ENCODE peak calls at places on chromosome 4, in four cellular contexts. One of them, this sample, is unnamed. For H3K36me3, the result is how much of the 10 kb centered on the place peaks cover.

GRCh38 chr4:6235901-6236625 is 33.6 kb upstream of the WFS1 start:
- DNase-seq in CD8-positive, alpha-beta T cell: no peak
- DNase-seq in brain microvascular endothelial cell: no peak
- DNase-seq in thoracic aorta: no peak
- DNase-seq in this sample: no peak

GRCh38 chr4:188780028-188780427 is 640.8 kb downstream of the TRIML1 start:
- DNase-seq in thoracic aorta: no peak
- DNase-seq in CD8-positive, alpha-beta T cell: no peak
- DNase-seq in brain microvascular endothelial cell: no peak
- DNase-seq in this sample: no peak

GRCh38 chr4:102343964-102344519 is 1.2 kb downstream of the SLC39A8 start:
- DNase-seq in brain microvascular endothelial cell: no peak
- DNase-seq in CD8-positive, alpha-beta T cell: no peak
- DNase-seq in thoracic aorta: no peak
- DNase-seq in this sample: no peak

GRCh38 chr4:184444953-184445309 is 29.4 kb downstream of the IRF2 start:
- DNase-seq in brain microvascular endothelial cell: no peak
- DNase-seq in CD8-positive, alpha-beta T cell: peak
- DNase-seq in thoracic aorta: no peak
- DNase-seq in this sample: no peak

GRCh38 chr4:148196168-148196567 is 246.0 kb downstream of the NR3C2 start:
- DNase-seq in CD8-positive, alpha-beta T cell: no peak
- DNase-seq in thoracic aorta: no peak
- DNase-seq in brain microvascular endothelial cell: no peak
- DNase-seq in this sample: no peak

GRCh38 chr4:107183155-107183774 is 147.2 kb upstream of the DKK2 start:
- DNase-seq in brain microvascular endothelial cell: peak
- DNase-seq in thoracic aorta: no peak
- DNase-seq in CD8-positive, alpha-beta T cell: no peak
- DNase-seq in this sample: peak

GRCh38 chr4:76640252-76640925 is 205.4 kb downstream of the SHROOM3 start:
- DNase-seq in CD8-positive, alpha-beta T cell: no peak
- DNase-seq in brain microvascular endothelial cell: no peak
- DNase-seq in thoracic aorta: no peak
- DNase-seq in this sample: no peak

GRCh38 chr4:166501941-166502382 is 628.9 kb downstream of the TLL1 start:
- DNase-seq in thoracic aorta: no peak
- DNase-seq in brain microvascular endothelial cell: peak
- DNase-seq in CD8-positive, alpha-beta T cell: no peak
- DNase-seq in this sample: peak

GRCh38 chr4:120319230-120319761 is 252.6 kb upstream of the MAD2L1 start:
- DNase-seq in brain microvascular endothelial cell: no peak
- DNase-seq in thoracic aorta: no peak
- DNase-seq in CD8-positive, alpha-beta T cell: no peak
- DNase-seq in this sample: no peak

GRCh38 chr4:183721207-183722081 is 62.4 kb downstream of the TRAPPC11 start:
- DNase-seq in thoracic aorta: no peak
- DNase-seq in brain microvascular endothelial cell: peak
- DNase-seq in CD8-positive, alpha-beta T cell: peak
- DNase-seq in this sample: peak

GRCh38 chr4:10055871-10056270 is 34.6 kb upstream of the SLC2A9 start:
- DNase-seq in thoracic aorta: no peak
- DNase-seq in brain microvascular endothelial cell: no peak
- DNase-seq in CD8-positive, alpha-beta T cell: no peak
- DNase-seq in this sample: no peak

GRCh38 chr4:41145571-41146078 is 68.7 kb downstream of the APBB2 start:
- DNase-seq in brain microvascular endothelial cell: no peak
- DNase-seq in thoracic aorta: no peak
- DNase-seq in CD8-positive, alpha-beta T cell: no peak
- DNase-seq in this sample: no peak

GRCh38 chr4:180197471-180197870 is 2045.7 kb upstream of the TENM3 start:
- DNase-seq in brain microvascular endothelial cell: no peak
- DNase-seq in thoracic aorta: no peak
- DNase-seq in CD8-positive, alpha-beta T cell: no peak
- DNase-seq in this sample: peak

GRCh38 chr4:151218343-151218742 is 58.6 kb upstream of the PRSS48 start:
- DNase-seq in thoracic aorta: no peak
- DNase-seq in brain microvascular endothelial cell: peak
- DNase-seq in CD8-positive, alpha-beta T cell: no peak
- DNase-seq in this sample: no peak

GRCh38 chr4:153789741-153790651 is 1.1 kb upstream of the SFRP2 start:
- DNase-seq in CD8-positive, alpha-beta T cell: no peak
- DNase-seq in brain microvascular endothelial cell: no peak
- DNase-seq in thoracic aorta: no peak
- DNase-seq in this sample: no peak

GRCh38 chr4:139689093-139689722 is 23.6 kb downstream of the MGST2 start:
- DNase-seq in brain microvascular endothelial cell: no peak
- DNase-seq in CD8-positive, alpha-beta T cell: no peak
- DNase-seq in thoracic aorta: no peak
- DNase-seq in this sample: no peak

GRCh38 chr4:99529218-99529617 is 18.4 kb downstream of the C4orf17 start:
- DNase-seq in brain microvascular endothelial cell: no peak
- DNase-seq in thoracic aorta: no peak
- DNase-seq in CD8-positive, alpha-beta T cell: no peak
- DNase-seq in this sample: no peak

GRCh38 chr4:61489927-61490326 is 289.8 kb downstream of the ADGRL3 start:
- DNase-seq in CD8-positive, alpha-beta T cell: no peak
- DNase-seq in brain microvascular endothelial cell: no peak
- DNase-seq in thoracic aorta: no peak
- DNase-seq in this sample: no peak

GRCh38 chr4:165207016-165207430 is 338 bp upstream of the KLHL2 start:
- DNase-seq in thoracic aorta: no peak
- DNase-seq in brain microvascular endothelial cell: peak
- DNase-seq in CD8-positive, alpha-beta T cell: no peak
- DNase-seq in this sample: no peak

GRCh38 chr4:23773884-23774636 is 115.8 kb downstream of the PPARGC1A start:
- DNase-seq in CD8-positive, alpha-beta T cell: no peak
- DNase-seq in thoracic aorta: no peak
- DNase-seq in brain microvascular endothelial cell: no peak
- DNase-seq in this sample: no peak

GRCh38 chr4:125323547-125324100 is 8.9 kb downstream of the FAT4 start:
- DNase-seq in thoracic aorta: no peak
- DNase-seq in brain microvascular endothelial cell: peak
- DNase-seq in CD8-positive, alpha-beta T cell: no peak
- DNase-seq in this sample: no peak

GRCh38 chr4:125321709-125322362 is 7.1 kb downstream of the FAT4 start:
- DNase-seq in CD8-positive, alpha-beta T cell: no peak
- DNase-seq in brain microvascular endothelial cell: peak
- DNase-seq in thoracic aorta: no peak
- DNase-seq in this sample: no peak

GRCh38 chr4:125325733-125326132 is 11.0 kb downstream of the FAT4 start:
- DNase-seq in brain microvascular endothelial cell: no peak
- DNase-seq in CD8-positive, alpha-beta T cell: no peak
- DNase-seq in thoracic aorta: no peak
- DNase-seq in this sample: no peak

GRCh38 chr4:125319311-125319710 is 4.6 kb downstream of the FAT4 start:
- DNase-seq in thoracic aorta: no peak
- DNase-seq in CD8-positive, alpha-beta T cell: no peak
- DNase-seq in brain microvascular endothelial cell: no peak
- DNase-seq in this sample: no peak

DNA sequence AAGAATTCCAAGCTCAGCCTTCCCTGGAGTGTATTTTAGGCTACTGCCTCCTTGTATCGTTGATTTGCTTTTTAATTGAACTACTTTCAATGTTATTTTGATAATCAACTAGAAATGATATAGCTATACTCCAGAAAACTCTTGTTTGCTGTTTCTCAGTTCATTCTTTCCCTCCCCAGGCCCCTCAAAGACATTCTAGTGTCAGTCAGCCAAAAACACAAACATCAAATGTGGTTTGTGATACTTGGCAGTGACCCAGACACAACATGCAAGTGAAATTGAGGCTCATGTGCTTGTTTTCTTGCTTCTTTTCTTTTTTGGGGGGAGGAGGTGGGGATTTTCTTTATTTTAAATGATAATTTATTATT is 7.6 kb downstream of the FAT4 start:
- DNase-seq in thoracic aorta: no peak
- DNase-seq in CD8-positive, alpha-beta T cell: no peak
- DNase-seq in brain microvascular endothelial cell: peak
- DNase-seq in this sample: no peak
- H3K4me3 ChIP-seq in thoracic aorta: peak
- H3K4me3 ChIP-seq in CD8-positive, alpha-beta T cell: no peak
- H3K4me3 ChIP-seq in brain microvascular endothelial cell: no peak
- H3K4me3 ChIP-seq in this sample: no peak

GRCh38 chr4:162116085-162116784 is 47.6 kb downstream of the FSTL5 start:
- DNase-seq in CD8-positive, alpha-beta T cell: no peak
- DNase-seq in brain microvascular endothelial cell: no peak
- DNase-seq in thoracic aorta: no peak
- DNase-seq in this sample: no peak
- H3K36me3 ChIP-seq in CD8-positive, alpha-beta T cell: under half
- H3K36me3 ChIP-seq in brain microvascular endothelial cell: under half
- H3K36me3 ChIP-seq in thoracic aorta: under half
- H3K36me3 ChIP-seq in this sample: under half

DNA sequence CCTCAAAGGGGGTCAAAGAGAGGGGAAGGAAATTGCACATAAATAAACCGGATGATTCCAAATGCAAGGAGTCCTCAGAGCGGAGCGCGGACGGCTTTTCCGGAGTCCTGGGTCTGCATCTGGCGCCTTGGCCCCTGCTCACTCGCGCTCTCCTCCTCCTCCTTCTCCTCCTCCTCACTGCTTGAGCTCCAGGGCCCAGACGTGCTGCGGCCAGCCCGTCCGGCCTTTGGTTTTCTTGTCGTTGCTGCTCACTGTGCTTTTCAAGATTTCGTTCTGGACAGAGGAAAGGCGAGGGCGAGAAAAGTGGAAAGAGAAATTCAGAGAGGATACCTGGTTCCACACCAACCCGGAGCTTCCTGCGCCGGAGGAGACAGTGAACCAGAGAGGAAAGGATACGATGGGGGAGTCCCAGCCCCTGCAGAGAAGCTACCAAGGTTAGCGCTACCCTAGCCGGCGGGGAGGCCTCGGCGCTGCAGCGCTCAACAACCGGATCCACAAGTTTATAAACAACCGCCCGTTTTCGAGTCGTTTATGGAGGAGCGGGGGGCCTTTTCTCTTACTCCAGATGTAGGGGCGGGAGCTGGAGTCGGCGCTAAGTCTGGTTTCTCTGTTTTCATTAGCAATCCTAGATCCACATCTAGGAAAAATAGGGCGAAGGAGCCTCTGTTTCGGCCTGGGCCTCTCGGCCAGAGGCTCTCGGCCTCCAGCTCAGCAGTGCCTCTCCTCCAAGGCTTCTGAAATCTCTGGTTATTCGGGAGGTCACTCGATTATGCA is 2.7 kb downstream of the HAND2 start:
- DNase-seq in CD8-positive, alpha-beta T cell: no peak
- DNase-seq in thoracic aorta: no peak
- DNase-seq in brain microvascular endothelial cell: no peak
- DNase-seq in this sample: peak
- H3K4me3 ChIP-seq in CD8-positive, alpha-beta T cell: no peak
- H3K4me3 ChIP-seq in thoracic aorta: peak
- H3K4me3 ChIP-seq in brain microvascular endothelial cell: no peak
- H3K4me3 ChIP-seq in this sample: peak

DNA sequence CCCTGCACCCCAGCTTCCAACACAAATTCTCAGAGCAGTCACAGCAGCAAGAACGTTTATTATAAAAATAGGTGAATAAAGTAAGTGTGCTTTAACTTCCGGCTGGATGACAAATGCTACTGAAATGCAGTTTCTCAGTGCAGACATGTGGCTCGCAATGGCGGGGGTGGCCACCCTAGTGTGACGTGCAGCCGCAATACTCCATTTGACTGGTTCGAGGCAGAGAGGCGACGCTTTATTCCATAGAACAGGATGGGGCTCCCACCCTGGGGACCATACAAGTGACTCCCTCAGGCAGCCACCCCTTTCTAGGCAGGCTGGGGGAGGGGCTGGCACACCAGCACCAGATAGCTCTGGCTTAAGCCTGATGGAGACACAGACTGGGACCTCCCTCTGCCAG is 14.5 kb downstream of the TNIP2 start:
- DNase-seq in brain microvascular endothelial cell: peak
- DNase-seq in CD8-positive, alpha-beta T cell: no peak
- DNase-seq in thoracic aorta: no peak
- DNase-seq in this sample: no peak
- H3K36me3 ChIP-seq in brain microvascular endothelial cell: under half
- H3K36me3 ChIP-seq in CD8-positive, alpha-beta T cell: under half
- H3K36me3 ChIP-seq in thoracic aorta: under half
- H3K36me3 ChIP-seq in this sample: under half

GRCh38 chr4:169283114-169283509 is 12.4 kb upstream of the SH3RF1 start:
- DNase-seq in thoracic aorta: no peak
- DNase-seq in CD8-positive, alpha-beta T cell: no peak
- DNase-seq in brain microvascular endothelial cell: peak
- DNase-seq in this sample: no peak
- H3K4me3 ChIP-seq in thoracic aorta: no peak
- H3K4me3 ChIP-seq in CD8-positive, alpha-beta T cell: no peak
- H3K4me3 ChIP-seq in brain microvascular endothelial cell: no peak
- H3K4me3 ChIP-seq in this sample: no peak

GRCh38 chr4:177182728-177183127 is 126.9 kb upstream of the NEIL3 start:
- DNase-seq in brain microvascular endothelial cell: no peak
- DNase-seq in thoracic aorta: no peak
- DNase-seq in CD8-positive, alpha-beta T cell: no peak
- DNase-seq in this sample: no peak

GRCh38 chr4:177175473-177175872 is 134.2 kb upstream of the NEIL3 start:
- DNase-seq in CD8-positive, alpha-beta T cell: no peak
- DNase-seq in thoracic aorta: no peak
- DNase-seq in brain microvascular endothelial cell: no peak
- DNase-seq in this sample: no peak

GRCh38 chr4:177182156-177182555 is 127.5 kb upstream of the NEIL3 start:
- DNase-seq in CD8-positive, alpha-beta T cell: no peak
- DNase-seq in brain microvascular endothelial cell: no peak
- DNase-seq in thoracic aorta: no peak
- DNase-seq in this sample: no peak

GRCh38 chr4:177177446-177178160 is 132.1 kb upstream of the NEIL3 start:
- DNase-seq in thoracic aorta: no peak
- DNase-seq in CD8-positive, alpha-beta T cell: no peak
- DNase-seq in brain microvascular endothelial cell: peak
- DNase-seq in this sample: no peak
- H3K36me3 ChIP-seq in thoracic aorta: under half
- H3K36me3 ChIP-seq in CD8-positive, alpha-beta T cell: under half
- H3K36me3 ChIP-seq in brain microvascular endothelial cell: under half
- H3K36me3 ChIP-seq in this sample: under half

GRCh38 chr4:173609158-173609557 is 79.1 kb upstream of the HAND2 start:
- DNase-seq in CD8-positive, alpha-beta T cell: no peak
- DNase-seq in brain microvascular endothelial cell: no peak
- DNase-seq in thoracic aorta: no peak
- DNase-seq in this sample: no peak
- H3K4me3 ChIP-seq in CD8-positive, alpha-beta T cell: no peak
- H3K4me3 ChIP-seq in brain microvascular endothelial cell: no peak
- H3K4me3 ChIP-seq in thoracic aorta: no peak
- H3K4me3 ChIP-seq in this sample: no peak

DNA sequence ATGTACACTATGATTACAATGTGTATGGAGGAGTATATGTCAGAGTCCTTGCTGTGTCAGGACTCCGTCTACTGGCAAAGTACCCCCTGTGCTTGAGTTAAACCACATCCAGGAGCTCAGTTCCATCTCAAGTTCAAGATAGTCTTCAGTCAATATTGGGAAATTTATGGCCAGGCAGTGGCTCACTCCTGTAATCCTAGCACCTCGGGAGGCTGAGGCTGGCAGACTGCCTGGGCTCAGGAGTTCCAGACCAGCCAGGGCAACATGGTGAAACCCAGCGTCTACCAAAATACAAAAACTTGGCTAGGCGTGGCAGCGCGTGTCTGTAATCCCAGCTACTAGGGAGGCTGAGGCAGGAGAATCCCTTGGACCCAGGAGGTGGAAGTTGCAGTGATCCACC is 5.8 kb downstream of the SLBP start:
- DNase-seq in brain microvascular endothelial cell: no peak
- DNase-seq in CD8-positive, alpha-beta T cell: no peak
- DNase-seq in thoracic aorta: no peak
- DNase-seq in this sample: no peak
- H3K36me3 ChIP-seq in brain microvascular endothelial cell: under half
- H3K36me3 ChIP-seq in CD8-positive, alpha-beta T cell: under half
- H3K36me3 ChIP-seq in thoracic aorta: under half
- H3K36me3 ChIP-seq in this sample: half or more